ENCODE peak calls at places on chromosomes 11 and 22, in four cellular contexts. U is thoracic aorta, M is WTC11, L is AG09309. A is an unnamed sample.

GRCh38 chr22:49321477-49322055 is 506.1 kb downstream of the BRD1 start:
- DNase-seq in U (no peak), M (no peak), L (no peak), A (no peak)

GRCh38 chr22:33018232-33018864 is 39.8 kb downstream of the SYN3 start:
- DNase-seq in U (no peak), M (peak), L (peak), A (peak)

GRCh38 chr11:120125005-120125404 is 12.9 kb downstream of the TRIM29 start:
- DNase-seq in U (no peak), M (no peak), L (no peak), A (no peak)

GRCh38 chr11:76694664-76695063 is 24.1 kb upstream of the LRRC32 start:
- DNase-seq in U (no peak), M (no peak), L (peak), A (no peak)

GRCh38 chr11:73177380-73178091 is 35.4 kb upstream of the FCHSD2 start:
- DNase-seq in U (peak), M (no peak), L (no peak), A (no peak)

GRCh38 chr11:19763315-19763714 is 50.7 kb downstream of the NAV2 start:
- DNase-seq in U (no peak), M (no peak), L (no peak), A (no peak)

GRCh38 chr11:96328395-96329010 is 14.5 kb downstream of the MAML2 start:
- DNase-seq in U (no peak), M (no peak), L (no peak), A (no peak)

GRCh38 chr11:68798221-68798813 is 43.4 kb downstream of the CPT1A start:
- DNase-seq in U (no peak), M (peak), L (no peak), A (no peak)

GRCh38 chr22:35894937-35895708 is 133.5 kb downstream of the RBFOX2 start:
- DNase-seq in U (peak), M (no peak), L (peak), A (no peak)

GRCh38 chr11:1297576-1298473 is 11.6 kb downstream of the TOLLIP start:
- DNase-seq in U (no peak), M (no peak), L (no peak), A (no peak)

GRCh38 chr11:73396251-73396930 is 20.2 kb downstream of the RELT start:
- DNase-seq in U (no peak), M (no peak), L (no peak), A (no peak)

GRCh38 chr11:60890696-60891095 is 15.7 kb downstream of the PRPF19 start:
- DNase-seq in U (no peak), M (no peak), L (no peak), A (no peak)

GRCh38 chr11:60895687-60896086 is 10.7 kb downstream of the PRPF19 start:
- DNase-seq in U (no peak), M (no peak), L (no peak), A (no peak)

GRCh38 chr11:60887531-60887930 is 18.9 kb downstream of the PRPF19 start:
- DNase-seq in U (no peak), M (peak), L (no peak), A (peak)

GRCh38 chr11:60889869-60890311 is 16.5 kb downstream of the PRPF19 start:
- DNase-seq in U (no peak), M (no peak), L (no peak), A (no peak)

DNA sequence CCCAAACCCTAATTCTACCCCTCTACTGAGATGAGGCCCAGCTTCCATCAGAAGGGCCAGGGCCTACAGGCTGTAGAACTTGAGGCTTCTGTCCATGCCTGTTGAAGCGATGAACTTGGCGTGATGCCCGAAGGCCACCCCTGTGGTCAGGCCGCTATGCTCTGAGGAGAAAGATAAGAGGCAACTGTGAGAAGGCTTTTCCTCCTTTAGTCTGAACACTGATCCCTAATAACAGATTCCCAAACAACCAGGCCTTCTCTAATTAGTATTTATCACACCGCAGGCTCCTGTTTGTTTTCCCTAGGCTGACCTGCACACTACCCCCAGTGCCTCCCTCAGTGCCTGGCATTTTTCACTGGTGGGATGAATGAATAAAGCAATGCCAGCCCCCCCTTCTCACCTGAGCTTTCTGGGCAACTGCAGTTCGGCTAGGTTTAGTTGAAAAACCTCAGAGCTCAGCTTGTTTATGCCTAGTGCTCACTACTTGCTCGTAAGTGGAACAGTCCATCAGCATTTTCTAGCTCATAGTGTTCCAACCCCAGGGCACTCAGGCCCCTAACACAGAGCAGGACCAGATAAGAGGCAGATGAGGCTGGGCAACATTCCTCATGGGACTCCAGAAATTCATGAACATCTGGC is 15.2 kb downstream of the PRPF19 start:
- DNase-seq in U (no peak), M (no peak), L (no peak), A (no peak)
- TF ChIP-seq CTCF in U (no peak), M (no peak), L (no peak), A (no peak)

DNA sequence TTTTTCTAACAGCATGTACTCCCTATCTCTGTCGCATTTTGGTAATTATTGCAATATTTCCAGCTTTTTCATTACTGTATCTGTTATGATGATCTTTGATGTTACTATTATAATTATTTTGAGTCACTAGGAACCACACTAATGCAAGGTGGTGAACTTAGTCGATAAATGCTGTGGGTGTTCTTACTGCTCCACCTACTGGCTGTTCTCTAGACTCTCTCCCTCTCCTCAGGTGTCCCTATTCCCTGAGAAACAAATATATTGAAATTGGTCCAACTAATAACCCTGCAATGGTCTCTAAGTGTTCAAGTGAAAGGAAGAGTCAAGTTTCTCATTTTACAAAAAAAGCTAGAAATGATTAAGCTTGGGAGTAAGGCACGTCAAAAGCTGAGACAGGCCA is 10.5 kb downstream of the ARL14EP start:
- DNase-seq in U (no peak), M (no peak), L (no peak), A (no peak)
- TF ChIP-seq CTCF in U (no peak), M (no peak), L (peak), A (no peak)

GRCh38 chr22:31753005-31753633 is 700 bp upstream of the DEPDC5 start:
- DNase-seq in U (no peak), M (peak), L (no peak), A (peak)
- TF ChIP-seq CTCF in U (no peak), M (no peak), L (no peak), A (no peak)

DNA sequence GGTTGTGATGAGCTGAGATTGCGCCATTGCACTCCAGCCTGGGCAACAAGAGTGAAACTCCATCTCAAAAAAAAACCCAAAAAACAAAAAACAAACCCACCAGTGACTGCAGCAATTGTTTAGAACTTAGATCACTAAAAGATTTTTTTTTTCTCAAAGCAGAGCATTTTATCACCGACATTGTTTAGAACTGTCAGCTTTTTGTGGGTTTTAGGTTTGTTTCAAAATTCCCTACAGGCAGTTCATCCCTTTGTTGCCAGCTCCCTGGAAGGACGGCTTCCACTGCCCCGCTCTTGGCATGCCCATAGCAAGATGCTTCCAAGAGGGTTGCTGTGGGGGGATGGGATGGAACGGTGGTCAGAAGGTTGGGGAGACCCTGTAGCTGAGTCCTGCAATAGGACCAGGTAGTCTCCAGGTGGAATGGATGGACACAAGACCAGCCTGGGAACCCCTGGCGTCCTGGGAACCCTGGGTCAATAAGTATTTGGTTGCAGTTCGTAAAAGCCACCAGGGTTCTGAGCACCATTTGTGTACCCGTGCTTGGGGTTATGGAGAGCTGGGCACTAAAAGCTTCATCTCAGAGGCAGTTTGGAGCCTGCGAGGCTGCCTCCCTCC is 46.7 kb downstream of the TSPAN18 start:
- DNase-seq in U (no peak), M (no peak), L (no peak), A (no peak)
- TF ChIP-seq CTCF in U (no peak), M (no peak), L (no peak), A (no peak)

DNA sequence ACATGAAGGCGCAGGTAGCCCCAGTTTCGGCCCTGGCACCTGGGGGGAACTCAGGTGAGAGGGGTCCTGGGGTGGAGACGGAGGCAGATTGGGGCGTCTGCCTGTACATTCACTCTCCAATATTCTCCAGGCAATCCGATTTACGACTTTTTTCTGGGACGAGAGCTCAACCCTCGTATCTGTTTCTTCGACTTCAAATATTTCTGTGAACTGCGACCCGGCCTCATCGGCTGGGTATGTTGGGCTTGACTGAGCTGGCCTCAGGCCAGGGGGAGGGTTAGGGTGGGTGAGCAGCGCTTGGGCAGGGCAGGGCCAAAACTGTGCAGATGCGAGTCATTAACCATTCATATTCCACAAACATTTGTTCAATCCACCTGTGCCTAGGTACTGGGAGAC is 1.7 kb downstream of the TM7SF2 start:
- DNase-seq in U (no peak), M (no peak), L (no peak), A (no peak)
- TF ChIP-seq CTCF in U (no peak), M (no peak), L (no peak), A (no peak)

DNA sequence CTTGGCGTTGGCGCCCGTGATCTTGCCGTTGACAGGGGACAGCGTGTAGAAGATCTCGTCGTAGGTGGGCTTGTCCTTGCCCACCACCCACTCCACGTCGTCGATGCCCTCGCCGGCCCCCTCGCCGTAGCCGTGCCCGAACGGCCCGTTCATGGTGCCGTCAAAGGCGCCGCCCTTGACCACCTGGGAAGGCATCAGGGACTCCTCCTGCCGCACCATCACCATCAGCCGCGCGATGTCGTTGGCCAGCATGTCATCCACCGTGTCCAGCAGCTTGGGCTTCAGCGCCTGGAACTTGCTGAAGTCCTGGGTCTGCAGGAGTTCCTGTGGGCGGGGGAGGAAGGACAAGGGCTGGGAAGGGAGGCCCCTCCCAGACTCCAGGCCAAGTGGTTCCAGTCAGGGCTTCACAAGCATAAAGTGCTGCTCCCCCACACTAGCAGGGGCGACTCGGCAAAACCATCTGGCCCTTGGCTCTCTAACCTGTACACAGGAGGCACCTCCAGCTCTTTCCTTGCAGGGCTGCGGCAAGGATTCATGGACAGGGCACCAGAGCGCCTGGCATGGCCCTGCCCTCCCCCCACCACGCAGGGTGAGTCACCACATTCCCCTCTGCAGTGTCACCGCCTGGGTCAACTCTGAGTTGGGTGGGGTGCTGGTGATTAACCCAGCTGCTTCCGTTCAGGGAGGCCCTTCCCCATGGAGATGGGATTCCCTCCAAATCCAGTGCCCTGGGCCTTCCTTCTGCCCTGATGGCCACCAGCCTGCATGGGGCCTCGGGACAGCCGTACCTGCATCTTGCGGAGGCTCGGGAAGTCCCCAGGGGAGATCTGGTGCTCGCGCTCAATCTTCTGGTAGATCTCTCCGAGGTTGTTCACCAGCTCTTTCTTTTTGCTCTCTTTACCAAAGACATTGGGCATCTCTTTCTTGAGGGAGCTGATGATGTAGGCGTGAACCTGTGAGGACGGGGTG is 10.4 kb upstream of the CDC42BPG start:
- DNase-seq in U (peak), M (no peak), L (no peak), A (no peak)
- TF ChIP-seq CTCF in U (no peak), M (no peak), L (no peak), A (no peak)

A was measured in GM20000.